ENCODE peak calls at places on chromosomes 16 and 17, in five cellular contexts. One of them, this sample, is unnamed.

GRCh38 chr17:6639014-6639650 is 1.4 kb downstream of the KIAA0753 start:
- DNase-seq in HCT116: no peak
- DNase-seq in lower leg skin: no peak
- DNase-seq in body of pancreas: no peak
- DNase-seq in GM12892: no peak
- DNase-seq in this sample: no peak

GRCh38 chr17:70920416-70920815 is 751.1 kb downstream of the KCNJ2 start:
- DNase-seq in HCT116: no peak
- DNase-seq in GM12892: no peak
- DNase-seq in lower leg skin: no peak
- DNase-seq in body of pancreas: no peak
- DNase-seq in this sample: no peak

GRCh38 chr17:68511671-68512246 is 471 bp upstream of the PRKAR1A start:
- DNase-seq in lower leg skin: peak
- DNase-seq in GM12892: peak
- DNase-seq in body of pancreas: peak
- DNase-seq in HCT116: peak
- DNase-seq in this sample: peak

GRCh38 chr16:26885674-26886073 is 181.1 kb upstream of the C16orf82 start:
- DNase-seq in body of pancreas: no peak
- DNase-seq in GM12892: no peak
- DNase-seq in lower leg skin: no peak
- DNase-seq in HCT116: no peak
- DNase-seq in this sample: no peak

GRCh38 chr17:50511058-50511457 is 2.8 kb downstream of the MYCBPAP start:
- DNase-seq in lower leg skin: no peak
- DNase-seq in GM12892: peak
- DNase-seq in HCT116: no peak
- DNase-seq in body of pancreas: no peak
- DNase-seq in this sample: no peak

GRCh38 chr17:59298512-59298911 is 32.9 kb upstream of the YPEL2 start:
- DNase-seq in HCT116: no peak
- DNase-seq in body of pancreas: no peak
- DNase-seq in lower leg skin: no peak
- DNase-seq in GM12892: no peak
- DNase-seq in this sample: no peak

GRCh38 chr17:79738643-79739042 is 7.9 kb downstream of the ENPP7 start:
- DNase-seq in GM12892: no peak
- DNase-seq in HCT116: no peak
- DNase-seq in lower leg skin: no peak
- DNase-seq in body of pancreas: no peak
- DNase-seq in this sample: no peak

GRCh38 chr16:19356024-19356952 is 61.4 kb upstream of the TMC5 start:
- DNase-seq in GM12892: no peak
- DNase-seq in lower leg skin: no peak
- DNase-seq in body of pancreas: no peak
- DNase-seq in HCT116: no peak
- DNase-seq in this sample: no peak

GRCh38 chr16:89313583-89313982 is 96.1 kb downstream of the ZNF778 start:
- DNase-seq in body of pancreas: peak
- DNase-seq in GM12892: no peak
- DNase-seq in HCT116: no peak
- DNase-seq in lower leg skin: no peak
- DNase-seq in this sample: no peak

GRCh38 chr16:67014641-67015315 is 14.2 kb upstream of the CBFB start:
- DNase-seq in lower leg skin: no peak
- DNase-seq in body of pancreas: no peak
- DNase-seq in HCT116: no peak
- DNase-seq in GM12892: no peak
- DNase-seq in this sample: no peak

GRCh38 chr16:30766206-30766921 is 4.2 kb downstream of the RNF40 start:
- DNase-seq in GM12892: no peak
- DNase-seq in body of pancreas: no peak
- DNase-seq in lower leg skin: peak
- DNase-seq in HCT116: no peak
- DNase-seq in this sample: peak

GRCh38 chr16:84633622-84634021 is 14.7 kb upstream of the KLHL36 start:
- DNase-seq in HCT116: no peak
- DNase-seq in body of pancreas: peak
- DNase-seq in lower leg skin: peak
- DNase-seq in GM12892: no peak
- DNase-seq in this sample: no peak

GRCh38 chr17:50111687-50112655 is 16.8 kb downstream of the PDK2 start:
- DNase-seq in GM12892: no peak
- DNase-seq in lower leg skin: no peak
- DNase-seq in body of pancreas: peak
- DNase-seq in HCT116: no peak
- DNase-seq in this sample: no peak

GRCh38 chr17:15436399-15437369 is 30.7 kb downstream of the CDRT4 start:
- DNase-seq in lower leg skin: peak
- DNase-seq in HCT116: peak
- DNase-seq in body of pancreas: peak
- DNase-seq in GM12892: no peak
- DNase-seq in this sample: peak

GRCh38 chr17:38705803-38706624 is 941 bp downstream of the MLLT6 start:
- DNase-seq in GM12892: peak
- DNase-seq in lower leg skin: peak
- DNase-seq in body of pancreas: peak
- DNase-seq in HCT116: no peak
- DNase-seq in this sample: no peak

GRCh38 chr17:59353936-59354755 is 22.7 kb downstream of the YPEL2 start:
- DNase-seq in body of pancreas: no peak
- DNase-seq in HCT116: no peak
- DNase-seq in lower leg skin: no peak
- DNase-seq in GM12892: no peak
- DNase-seq in this sample: no peak

GRCh38 chr16:72475688-72476087 is 303.7 kb upstream of the PMFBP1 start:
- DNase-seq in HCT116: no peak
- DNase-seq in GM12892: no peak
- DNase-seq in body of pancreas: no peak
- DNase-seq in lower leg skin: no peak
- DNase-seq in this sample: no peak

GRCh38 chr17:5893741-5894140 is 176.4 kb upstream of the WSCD1 start:
- DNase-seq in body of pancreas: no peak
- DNase-seq in GM12892: no peak
- DNase-seq in HCT116: no peak
- DNase-seq in lower leg skin: no peak
- DNase-seq in this sample: no peak

GRCh38 chr17:27759528-27759927 is 40.8 kb downstream of the NOS2 start:
- DNase-seq in GM12892: no peak
- DNase-seq in lower leg skin: no peak
- DNase-seq in body of pancreas: no peak
- DNase-seq in HCT116: no peak
- DNase-seq in this sample: no peak

GRCh38 chr16:49755291-49755611 is 100.7 kb downstream of the ZNF423 start:
- DNase-seq in lower leg skin: no peak
- DNase-seq in GM12892: no peak
- DNase-seq in HCT116: peak
- DNase-seq in body of pancreas: no peak
- DNase-seq in this sample: no peak

GRCh38 chr17:80517641-80518040 is 27.0 kb upstream of the RPTOR start:
- DNase-seq in GM12892: no peak
- DNase-seq in body of pancreas: no peak
- DNase-seq in HCT116: no peak
- DNase-seq in lower leg skin: no peak
- DNase-seq in this sample: no peak

GRCh38 chr17:44351961-44352921 is 7.1 kb downstream of the GRN start:
- DNase-seq in GM12892: no peak
- DNase-seq in lower leg skin: no peak
- DNase-seq in body of pancreas: no peak
- DNase-seq in HCT116: no peak
- DNase-seq in this sample: no peak
- TF ChIP-seq POLR2A in GM12892: no peak
- TF ChIP-seq POLR2A in lower leg skin: no peak
- TF ChIP-seq POLR2A in body of pancreas: no peak
- TF ChIP-seq POLR2A in HCT116: no peak
- TF ChIP-seq POLR2A in this sample: no peak

DNA sequence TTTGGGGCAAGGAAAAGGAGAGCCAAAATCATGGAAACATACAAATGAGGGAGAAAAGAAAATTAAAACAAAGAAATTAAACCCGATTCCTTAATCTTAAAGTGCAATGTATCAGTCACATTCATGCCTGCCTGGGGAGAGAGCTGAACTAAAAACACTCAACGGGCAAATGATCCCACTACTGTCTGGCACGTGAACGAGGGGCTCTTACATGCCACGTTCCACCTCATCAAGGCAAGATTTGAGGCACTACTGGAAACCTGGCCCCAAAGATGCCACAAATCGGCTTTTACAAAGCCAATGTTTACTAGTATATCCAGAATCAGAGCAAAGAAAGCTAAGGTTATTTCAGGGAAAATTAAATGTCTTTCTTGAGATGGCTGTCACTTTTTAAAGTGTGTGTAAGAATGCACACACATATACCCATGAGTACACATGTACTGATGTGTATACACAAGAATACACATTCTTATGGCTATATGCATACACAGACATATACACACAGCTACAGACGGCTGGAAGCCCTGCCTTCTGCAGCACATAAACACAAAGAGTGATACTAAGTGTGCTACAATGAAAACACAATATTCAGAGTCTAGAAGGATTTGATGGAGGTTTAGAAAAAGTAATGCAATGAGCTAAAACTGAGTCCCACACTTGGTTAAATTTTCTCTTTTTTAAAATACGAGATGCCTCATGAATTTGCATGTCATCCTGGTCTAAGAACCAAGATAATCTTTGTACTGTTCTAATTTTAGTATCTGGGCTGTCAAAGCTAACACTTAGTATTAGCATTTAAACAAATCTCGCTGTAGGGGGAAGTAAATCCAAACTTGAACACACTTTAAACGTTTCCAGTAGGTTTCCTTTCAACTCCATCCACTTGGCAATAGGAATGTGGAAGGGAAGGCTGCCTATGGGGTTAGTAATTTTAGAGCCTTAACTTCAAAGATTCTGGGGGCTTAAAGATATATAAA is 85.8 kb downstream of the CYTH1 start:
- DNase-seq in lower leg skin: no peak
- DNase-seq in GM12892: no peak
- DNase-seq in HCT116: no peak
- DNase-seq in body of pancreas: no peak
- DNase-seq in this sample: no peak
- TF ChIP-seq POLR2A in lower leg skin: no peak
- TF ChIP-seq POLR2A in GM12892: no peak
- TF ChIP-seq POLR2A in HCT116: no peak
- TF ChIP-seq POLR2A in body of pancreas: no peak
- TF ChIP-seq POLR2A in this sample: no peak

GRCh38 chr16:24643489-24643888 is 86.0 kb upstream of the TNRC6A start:
- DNase-seq in HCT116: no peak
- DNase-seq in lower leg skin: peak
- DNase-seq in GM12892: no peak
- DNase-seq in body of pancreas: no peak
- DNase-seq in this sample: no peak

GRCh38 chr16:24634919-24635318 is 94.5 kb upstream of the TNRC6A start:
- DNase-seq in GM12892: no peak
- DNase-seq in lower leg skin: no peak
- DNase-seq in body of pancreas: no peak
- DNase-seq in HCT116: no peak
- DNase-seq in this sample: no peak

GRCh38 chr16:24635900-24636610 is 93.4 kb upstream of the TNRC6A start:
- DNase-seq in body of pancreas: peak
- DNase-seq in GM12892: no peak
- DNase-seq in HCT116: no peak
- DNase-seq in lower leg skin: peak
- DNase-seq in this sample: peak

DNA sequence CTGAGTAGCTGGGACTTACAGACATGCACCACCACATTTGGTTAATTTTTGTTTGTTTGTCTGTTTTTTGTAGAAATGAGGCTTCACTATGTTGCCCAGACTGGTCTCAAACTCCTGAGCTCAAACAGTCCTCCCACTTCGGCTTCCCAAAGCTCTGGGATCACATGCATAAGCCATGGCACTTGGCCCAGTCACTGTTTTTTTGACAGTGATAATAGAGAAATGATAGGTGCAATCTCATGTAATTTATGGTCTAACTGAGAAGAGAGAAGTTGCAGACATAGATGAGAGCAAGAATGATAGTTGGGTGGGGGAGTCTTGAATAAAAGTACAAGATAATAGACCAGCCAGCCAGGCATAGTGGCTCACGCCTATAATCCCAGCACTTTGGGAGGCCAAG is 89.7 kb upstream of the TNRC6A start:
- DNase-seq in GM12892: no peak
- DNase-seq in body of pancreas: no peak
- DNase-seq in HCT116: no peak
- DNase-seq in lower leg skin: no peak
- DNase-seq in this sample: no peak
- TF ChIP-seq POLR2A in GM12892: no peak
- TF ChIP-seq POLR2A in body of pancreas: no peak
- TF ChIP-seq POLR2A in HCT116: no peak
- TF ChIP-seq POLR2A in lower leg skin: no peak
- TF ChIP-seq POLR2A in this sample: no peak

DNA sequence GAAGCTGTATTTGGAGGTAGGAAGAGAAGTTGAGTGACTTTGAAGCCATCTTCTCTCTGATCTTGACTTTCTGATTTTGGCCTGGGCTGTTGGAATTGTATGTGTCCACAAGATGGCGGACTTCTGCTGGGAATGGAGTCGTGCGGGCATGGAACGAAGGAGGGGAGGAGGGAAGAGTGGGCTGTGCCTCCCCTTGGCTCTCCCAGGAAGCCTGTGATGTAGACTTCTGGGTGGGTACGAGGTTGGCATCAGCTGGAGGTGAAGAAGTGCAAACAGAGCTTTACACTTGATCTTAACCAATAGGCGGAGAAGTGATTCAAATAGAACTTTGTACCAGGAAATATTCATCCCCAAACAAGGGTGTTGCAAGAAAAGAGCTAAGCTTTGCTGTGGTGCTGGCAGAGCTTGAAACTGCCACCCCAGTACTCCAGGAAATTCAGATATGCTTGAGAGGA is 7.4 kb upstream of the TMEM220 start:
- DNase-seq in GM12892: no peak
- DNase-seq in body of pancreas: peak
- DNase-seq in lower leg skin: peak
- DNase-seq in HCT116: peak
- DNase-seq in this sample: peak
- TF ChIP-seq POLR2A in GM12892: no peak
- TF ChIP-seq POLR2A in body of pancreas: no peak
- TF ChIP-seq POLR2A in lower leg skin: no peak
- TF ChIP-seq POLR2A in HCT116: no peak
- TF ChIP-seq POLR2A in this sample: no peak

DNA sequence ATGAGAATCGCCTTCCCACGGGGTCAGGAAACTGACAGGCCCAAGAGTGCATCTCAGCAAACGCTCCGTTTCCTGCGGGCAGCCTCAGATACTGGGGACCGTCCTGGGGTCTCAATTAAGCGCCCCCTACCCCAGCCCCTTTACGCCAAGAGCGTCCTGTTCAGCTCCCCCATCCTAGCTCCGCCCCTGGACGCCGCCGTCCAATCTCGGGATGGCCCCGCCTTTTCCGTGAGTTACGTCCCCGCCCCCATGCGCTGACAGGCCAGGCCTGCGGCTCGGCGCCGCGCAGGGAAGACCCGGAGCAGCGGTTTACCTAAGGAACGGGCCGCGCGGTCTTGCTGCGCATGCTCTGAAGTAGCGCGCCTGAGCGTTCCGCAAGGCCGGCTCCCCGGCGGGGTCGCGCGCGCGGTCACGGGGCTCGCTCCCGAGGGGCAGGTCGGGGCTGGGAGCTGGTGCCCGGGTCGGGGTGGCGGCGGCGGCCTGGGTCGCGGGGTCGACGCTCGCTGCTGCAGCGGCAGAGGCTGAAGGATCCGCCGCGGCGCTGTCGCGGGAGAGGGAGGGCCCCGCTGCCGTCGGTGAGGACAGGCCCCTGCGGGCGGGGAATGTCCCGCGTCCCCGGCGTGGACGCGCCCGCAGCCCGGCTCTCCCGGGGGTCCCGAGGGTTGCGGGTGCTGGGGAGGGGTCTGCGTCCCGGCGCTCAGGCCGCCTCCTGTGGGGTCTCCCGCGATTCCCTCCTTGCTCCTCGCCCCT is at the start of gene FLYWCH1:
- DNase-seq in lower leg skin: peak
- DNase-seq in GM12892: peak
- DNase-seq in HCT116: peak
- DNase-seq in body of pancreas: peak
- DNase-seq in this sample: peak
- TF ChIP-seq POLR2A in lower leg skin: no peak
- TF ChIP-seq POLR2A in GM12892: peak
- TF ChIP-seq POLR2A in HCT116: no peak
- TF ChIP-seq POLR2A in body of pancreas: peak
- TF ChIP-seq POLR2A in this sample: peak